ENCODE peak calls at places on chromosomes 5 and 9, in four cellular contexts. One of them, this sample, is unnamed.

GRCh38 chr9:136622538-136622948 is 40.2 kb upstream of the EGFL7 start:
- DNase-seq in activated gamma-delta T cell treated with Interleukin-2 at 50 U/mL for 16 hours: no peak
- DNase-seq in AG08396: no peak
- DNase-seq in HS-5: no peak
- DNase-seq in this sample: no peak

GRCh38 chr9:76415731-76416130 is 21.5 kb upstream of the RFK start:
- DNase-seq in AG08396: no peak
- DNase-seq in HS-5: no peak
- DNase-seq in activated gamma-delta T cell treated with Interleukin-2 at 50 U/mL for 16 hours: no peak
- DNase-seq in this sample: no peak

GRCh38 chr5:77491783-77492652 is at the start of gene WDR41:
- DNase-seq in activated gamma-delta T cell treated with Interleukin-2 at 50 U/mL for 16 hours: peak
- DNase-seq in HS-5: peak
- DNase-seq in AG08396: peak
- DNase-seq in this sample: peak

GRCh38 chr9:3692606-3693005 is 166.8 kb upstream of the RFX3 start:
- DNase-seq in AG08396: no peak
- DNase-seq in HS-5: no peak
- DNase-seq in activated gamma-delta T cell treated with Interleukin-2 at 50 U/mL for 16 hours: no peak
- DNase-seq in this sample: no peak

GRCh38 chr9:137960496-137960895 is 82.9 kb downstream of the CACNA1B start:
- DNase-seq in AG08396: no peak
- DNase-seq in activated gamma-delta T cell treated with Interleukin-2 at 50 U/mL for 16 hours: no peak
- DNase-seq in HS-5: no peak
- DNase-seq in this sample: no peak

GRCh38 chr9:20570756-20571155 is 51.5 kb downstream of the MLLT3 start:
- DNase-seq in AG08396: peak
- DNase-seq in activated gamma-delta T cell treated with Interleukin-2 at 50 U/mL for 16 hours: no peak
- DNase-seq in HS-5: no peak
- DNase-seq in this sample: no peak

GRCh38 chr9:10104796-10105195 is 508.0 kb downstream of the PTPRD start:
- DNase-seq in HS-5: no peak
- DNase-seq in AG08396: no peak
- DNase-seq in activated gamma-delta T cell treated with Interleukin-2 at 50 U/mL for 16 hours: no peak
- DNase-seq in this sample: no peak

GRCh38 chr9:71672573-71672972 is 95.7 kb downstream of the CEMIP2 start:
- DNase-seq in activated gamma-delta T cell treated with Interleukin-2 at 50 U/mL for 16 hours: no peak
- DNase-seq in HS-5: no peak
- DNase-seq in AG08396: no peak
- DNase-seq in this sample: no peak

GRCh38 chr5:180381851-180382480 is 28.8 kb upstream of the GFPT2 start:
- DNase-seq in activated gamma-delta T cell treated with Interleukin-2 at 50 U/mL for 16 hours: no peak
- DNase-seq in AG08396: no peak
- DNase-seq in HS-5: no peak
- DNase-seq in this sample: no peak

GRCh38 chr9:16509946-16510504 is 360.4 kb downstream of the BNC2 start:
- DNase-seq in activated gamma-delta T cell treated with Interleukin-2 at 50 U/mL for 16 hours: no peak
- DNase-seq in AG08396: no peak
- DNase-seq in HS-5: no peak
- DNase-seq in this sample: no peak

GRCh38 chr5:87393331-87393730 is 19.4 kb downstream of the CCNH start:
- DNase-seq in AG08396: peak
- DNase-seq in HS-5: peak
- DNase-seq in activated gamma-delta T cell treated with Interleukin-2 at 50 U/mL for 16 hours: no peak
- DNase-seq in this sample: no peak

GRCh38 chr5:82312373-82312856 is 34.3 kb upstream of the RPS23 start:
- DNase-seq in HS-5: no peak
- DNase-seq in activated gamma-delta T cell treated with Interleukin-2 at 50 U/mL for 16 hours: peak
- DNase-seq in AG08396: peak
- DNase-seq in this sample: no peak

This sample was measured in effector memory CD8-positive, alpha-beta T cell.